ENCODE peak calls at places on chromosome 22, in eight cellular contexts. N, E, B, Q, I, T, R and S are unnamed samples.

GRCh38 chr22:41092023-41092817 is at the start of gene EP300:
- DNase-seq in N (peak), E (peak), B (peak), Q (peak), I (peak), T (peak), R (peak), S (peak)

GRCh38 chr22:24002849-24003248 is 2.4 kb downstream of the GSTT4 start:
- DNase-seq in N (no peak), E (no peak), B (no peak), Q (no peak), I (no peak), T (no peak), R (no peak), S (no peak)

GRCh38 chr22:36773935-36774334 is 2.0 kb downstream of the IFT27 start:
- DNase-seq in N (no peak), E (no peak), B (peak), Q (no peak), I (no peak), T (peak), R (no peak), S (no peak)

GRCh38 chr22:32396746-32397145 is 15.3 kb downstream of the RTCB start:
- DNase-seq in N (no peak), E (no peak), B (no peak), Q (no peak), I (no peak), T (no peak), R (no peak), S (no peak)

GRCh38 chr22:25318081-25318823 is 98.8 kb downstream of the CRYBB2 start:
- DNase-seq in N (no peak), E (no peak), B (no peak), Q (no peak), I (no peak), T (no peak), R (no peak), S (no peak)

GRCh38 chr22:45239378-45240136 is 1.1 kb downstream of the KIAA0930 start:
- DNase-seq in N (no peak), E (no peak), B (no peak), Q (no peak), I (no peak), T (no peak), R (no peak), S (no peak)

GRCh38 chr22:37999640-38000272 is 15.4 kb upstream of the SOX10 start:
- DNase-seq in N (no peak), E (no peak), B (peak), Q (no peak), I (peak), T (peak), R (no peak), S (no peak)

GRCh38 chr22:49086181-49086580 is 741.5 kb downstream of the BRD1 start:
- DNase-seq in N (no peak), E (no peak), B (no peak), Q (no peak), I (no peak), T (no peak), R (no peak), S (no peak)

GRCh38 chr22:41987276-41987675 is 11.3 kb upstream of the WBP2NL start:
- DNase-seq in N (no peak), E (no peak), B (no peak), Q (no peak), I (no peak), T (no peak), R (no peak), S (no peak)

GRCh38 chr22:38873469-38874411 is 1.7 kb upstream of the CBX6 start:
- DNase-seq in N (peak), E (no peak), B (no peak), Q (no peak), I (no peak), T (no peak), R (no peak), S (peak)

GRCh38 chr22:39750759-39751158 is 142.8 kb downstream of the ENTHD1 start:
- DNase-seq in N (no peak), E (no peak), B (peak), Q (no peak), I (no peak), T (no peak), R (no peak), S (no peak)

GRCh38 chr22:43451651-43452050 is 39.8 kb downstream of the MPPED1 start:
- DNase-seq in N (no peak), E (no peak), B (no peak), Q (no peak), I (no peak), T (no peak), R (no peak), S (no peak)

GRCh38 chr22:48653306-48653705 is 1174.4 kb downstream of the BRD1 start:
- DNase-seq in N (no peak), E (no peak), B (no peak), Q (no peak), I (no peak), T (no peak), R (no peak), S (no peak)

GRCh38 chr22:48567213-48567975 is 1260.3 kb downstream of the BRD1 start:
- DNase-seq in N (no peak), E (no peak), B (no peak), Q (no peak), I (no peak), T (no peak), R (no peak), S (no peak)

GRCh38 chr22:38706101-38706884 is 549 bp downstream of the GTPBP1 start:
- DNase-seq in N (no peak), E (peak), B (peak), Q (peak), I (no peak), T (no peak), R (no peak), S (no peak)

GRCh38 chr22:37260939-37261338 is 16.9 kb upstream of the RAC2 start:
- DNase-seq in N (no peak), E (no peak), B (peak), Q (peak), I (no peak), T (peak), R (peak), S (peak)

GRCh38 chr22:41216984-41217383 is 11.9 kb downstream of the L3MBTL2 start:
- DNase-seq in N (no peak), E (no peak), B (peak), Q (no peak), I (no peak), T (no peak), R (no peak), S (no peak)

DNA sequence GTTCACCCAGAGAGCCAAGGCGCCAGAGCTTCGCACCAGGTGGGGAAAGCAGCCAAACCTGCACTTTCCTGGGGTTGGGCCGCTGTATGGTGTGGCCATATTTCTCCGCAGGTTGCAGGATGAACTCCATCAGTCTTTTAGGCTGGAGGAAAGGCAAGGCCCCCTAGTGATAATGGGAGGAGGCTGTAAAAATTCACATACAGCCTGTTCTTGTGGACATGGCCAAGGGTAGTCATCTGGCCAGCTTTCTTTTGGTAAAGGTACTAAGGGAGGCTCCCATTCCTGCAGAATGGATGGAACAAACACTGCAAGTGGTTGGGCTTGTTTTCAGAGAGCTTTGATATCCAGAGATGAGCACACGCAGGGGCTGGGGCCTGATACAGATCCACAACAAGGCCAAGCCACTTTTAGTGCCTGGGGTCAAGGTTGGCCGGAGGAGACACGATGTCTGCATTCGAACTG is 29.6 kb downstream of the C22orf31 start:
- DNase-seq in N (no peak), E (no peak), B (no peak), Q (no peak), I (no peak), T (no peak), R (no peak), S (no peak)
- TF ChIP-seq CTCF in N (no peak), E (peak), B (no peak), Q (no peak), I (no peak), T (peak), R (no peak), S (no peak)

DNA sequence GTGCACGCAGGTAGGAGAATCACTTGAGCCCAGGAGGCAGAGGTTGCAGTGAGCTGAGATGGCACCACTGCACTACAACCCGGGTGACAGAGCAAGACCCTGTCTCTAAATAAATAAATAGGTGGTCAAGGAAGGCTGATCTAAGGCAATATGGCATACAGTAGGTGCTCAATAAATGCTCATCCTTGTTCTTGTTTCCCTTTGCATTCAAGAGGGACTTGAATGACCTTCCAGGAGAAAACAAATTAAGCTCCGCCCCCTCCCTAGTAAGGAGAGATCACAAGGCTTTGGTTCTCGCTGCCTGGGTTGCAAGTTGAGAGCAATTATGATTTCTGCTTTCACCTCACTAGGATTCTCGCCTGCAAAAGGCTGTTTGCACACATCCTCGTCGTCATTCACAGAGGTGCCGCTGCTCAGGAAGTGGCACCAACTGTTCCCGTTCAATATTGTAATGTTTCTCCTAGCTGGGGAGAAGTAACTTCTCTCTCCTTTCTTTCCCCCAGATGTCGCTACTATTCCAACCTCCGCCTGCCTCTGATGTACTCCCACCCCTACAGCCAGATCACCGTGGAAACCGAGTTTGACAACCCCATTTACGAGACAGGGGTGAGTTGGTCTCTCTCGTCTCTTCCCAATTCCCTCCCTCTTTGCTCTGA is 51.8 kb upstream of the ASPHD2 start:
- DNase-seq in N (no peak), E (no peak), B (no peak), Q (no peak), I (no peak), T (no peak), R (no peak), S (no peak)
- TF ChIP-seq CTCF in N (no peak), E (no peak), B (no peak), Q (no peak), I (no peak), T (peak), R (no peak), S (peak)

GRCh38 chr22:46390652-46391301 is 55.3 kb downstream of the TRMU start:
- DNase-seq in N (no peak), E (no peak), B (peak), Q (no peak), I (no peak), T (peak), R (peak), S (no peak)
- TF ChIP-seq CTCF in N (no peak), E (peak), B (peak), Q (no peak), I (peak), T (peak), R (peak), S (no peak)

GRCh38 chr22:35563211-35563610 is 22.6 kb downstream of the RASD2 start:
- DNase-seq in N (no peak), E (no peak), B (no peak), Q (no peak), I (no peak), T (no peak), R (no peak), S (no peak)

GRCh38 chr22:35567214-35567792 is 26.7 kb downstream of the RASD2 start:
- DNase-seq in N (no peak), E (no peak), B (no peak), Q (no peak), I (no peak), T (no peak), R (no peak), S (no peak)

GRCh38 chr22:35567794-35568193 is 27.2 kb downstream of the RASD2 start:
- DNase-seq in N (no peak), E (no peak), B (no peak), Q (no peak), I (no peak), T (no peak), R (peak), S (no peak)

GRCh38 chr22:35561796-35562526 is 21.3 kb downstream of the RASD2 start:
- DNase-seq in N (no peak), E (no peak), B (peak), Q (peak), I (peak), T (peak), R (no peak), S (no peak)

DNA sequence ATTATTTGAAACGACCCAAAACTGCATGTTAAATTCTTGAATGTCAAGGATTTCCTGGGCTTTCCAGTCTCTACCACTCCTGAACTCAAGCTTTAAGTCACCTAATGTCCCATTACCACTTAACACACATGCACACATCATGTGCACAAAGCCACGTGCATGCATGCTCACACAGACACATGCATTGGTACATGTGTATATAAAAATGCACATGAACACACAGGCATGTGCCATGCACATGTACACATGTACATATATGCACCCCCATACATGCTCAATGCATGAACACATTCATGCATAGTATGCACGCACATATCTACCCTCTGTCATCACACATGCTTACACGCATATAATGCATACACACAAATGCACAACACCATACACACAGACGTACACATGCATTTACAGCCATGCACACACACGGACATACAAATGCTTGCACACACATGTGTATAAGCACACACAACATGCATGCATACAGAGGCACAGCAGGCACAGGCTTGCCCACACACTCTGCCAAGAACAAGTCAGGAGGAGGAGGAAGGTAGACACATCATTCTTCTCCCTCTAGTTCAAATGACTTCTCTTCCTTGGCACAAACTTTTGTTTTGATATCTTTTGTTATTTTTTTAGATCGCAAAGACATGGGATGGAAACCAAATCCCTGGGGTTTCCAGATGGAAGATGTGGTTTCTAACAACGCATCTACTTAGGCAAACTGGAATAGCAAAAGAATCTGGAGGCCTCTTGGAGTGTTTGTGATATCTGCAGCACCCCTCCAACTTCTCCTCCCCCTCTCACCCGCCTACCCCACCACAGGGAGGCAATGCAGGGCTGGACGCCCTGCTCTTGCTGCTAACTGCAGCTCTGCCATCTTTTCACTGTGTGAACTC is 24.6 kb downstream of the RASD2 start:
- DNase-seq in N (no peak), E (no peak), B (peak), Q (no peak), I (no peak), T (peak), R (no peak), S (no peak)
- TF ChIP-seq CTCF in N (no peak), E (no peak), B (peak), Q (no peak), I (no peak), T (peak), R (no peak), S (no peak)

DNA sequence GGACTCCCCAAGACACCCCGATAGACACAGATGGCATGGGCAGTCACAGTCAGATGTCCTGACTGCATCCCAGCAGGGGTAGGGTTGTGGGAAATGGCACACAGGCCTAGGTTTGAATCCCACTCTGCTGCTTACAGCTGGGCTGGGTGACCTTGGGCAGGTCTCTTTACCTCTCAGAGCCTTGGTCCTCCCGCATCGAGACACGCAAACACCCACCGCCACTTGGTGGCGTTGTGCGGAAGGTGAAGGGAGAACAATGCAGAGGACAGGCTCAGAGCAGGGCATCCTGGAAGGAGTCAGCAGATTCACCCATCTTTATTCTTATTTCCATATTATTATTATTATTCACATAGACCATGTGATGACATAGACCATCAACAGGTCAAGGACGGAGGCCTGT is 140.5 kb downstream of the MIAT start:
- DNase-seq in N (no peak), E (no peak), B (no peak), Q (peak), I (no peak), T (no peak), R (no peak), S (no peak)
- TF ChIP-seq CTCF in N (no peak), E (no peak), B (no peak), Q (no peak), I (no peak), T (peak), R (no peak), S (no peak)

GRCh38 chr22:50583294-50583865 is 731 bp upstream of the CHKB start:
- DNase-seq in N (no peak), E (no peak), B (no peak), Q (no peak), I (no peak), T (no peak), R (no peak), S (no peak)
- TF ChIP-seq CTCF in N (peak), E (no peak), B (no peak), Q (no peak), I (no peak), T (no peak), R (no peak), S (no peak)

GRCh38 chr22:20016734-20017621 is at the start of gene ARVCF:
- DNase-seq in N (peak), E (peak), B (peak), Q (peak), I (no peak), T (peak), R (peak), S (peak)
- TF ChIP-seq CTCF in N (no peak), E (peak), B (peak), Q (no peak), I (no peak), T (no peak), R (peak), S (no peak)